ENCODE peak calls at places on chromosomes 5 and 9, in eight cellular contexts. J is activated CD8-positive, alpha-beta memory T cell treated with anti-CD3 and anti-CD28 coated beads for 48 hours; Y is stimulated activated CD8-positive, alpha-beta memory T cell treated with anti-CD3 and anti-CD28 coated beads, Interleukin-7, amount 100 ng/mL, for 4 hours; D is GM20000; V is stimulated activated CD4-positive, alpha-beta T cell treated with anti-CD3 and anti-CD28 coated beads, Interleukin-1b, Interleukin-23, amount 100 ng/mL, for 4 hours; B is B cell; Z is NCI-H345; R is brain microvascular endothelial cell. E is an unnamed sample.

GRCh38 chr5:41736641-41737040 is 133.6 kb downstream of the OXCT1 start:
- DNase-seq in V (no peak), Y (no peak), B (no peak), R (peak; percentile 25), D (no peak), J (no peak), Z (no peak), E (no peak)

GRCh38 chr5:41510176-41510831 is at the start of gene PLCXD3:
- DNase-seq in Z (peak; percentile 48), V (no peak), D (no peak), Y (no peak), R (no peak), B (no peak), J (no peak), E (no peak)

GRCh38 chr5:114830114-114830513 is 339.6 kb downstream of the TRIM36 start:
- DNase-seq in D (no peak), V (no peak), B (no peak), J (no peak), R (no peak), Z (no peak), Y (no peak), E (no peak)

GRCh38 chr9:127778280-127779135 is at the start of gene SH2D3C:
- DNase-seq in Y (no peak), J (no peak), R (no peak), V (no peak), B (peak; percentile 70), Z (no peak), D (no peak), E (peak; percentile 60)

GRCh38 chr5:1053391-1054017 is 44.9 kb downstream of the NKD2 start:
- DNase-seq in B (no peak), Y (no peak), V (no peak), D (no peak), Z (no peak), J (no peak), R (no peak), E (no peak)

GRCh38 chr5:64457846-64458245 is 48.0 kb upstream of the RGS7BP start:
- DNase-seq in R (no peak), V (no peak), Y (no peak), D (no peak), J (no peak), Z (no peak), B (no peak), E (no peak)

GRCh38 chr9:7979591-7979990 is 180.0 kb upstream of the DMAC1 start:
- DNase-seq in Y (no peak), B (no peak), D (no peak), R (no peak), Z (no peak), J (no peak), V (no peak), E (no peak)

GRCh38 chr9:95092321-95093072 is 225.0 kb downstream of the FANCC start:
- DNase-seq in D (no peak), B (no peak), J (no peak), Z (no peak), R (peak; percentile 91), Y (no peak), V (no peak), E (no peak)

GRCh38 chr5:91189480-91190332 is 193.4 kb downstream of the ARRDC3 start:
- DNase-seq in V (no peak), Z (no peak), D (no peak), J (no peak), Y (no peak), R (peak; percentile 92), B (no peak), E (no peak)

E was measured in GM10248.